ENCODE peak calls at places on chromosomes 4 and X, in ten cellular contexts. One of them, this sample, is unnamed.

GRCh38 chr4:107036602-107037151 is 564 bp upstream of the DKK2 start:
- DNase-seq in left cardiac atrium: no peak
- DNase-seq in HCT116: no peak
- DNase-seq in activated naive CD4-positive, alpha-beta T cell treated with anti-CD3 and anti-CD28 coated beads, Interleukin-2, amount 50 U/mL, for 16 hours: no peak
- DNase-seq in endodermal cell: no peak
- DNase-seq in astrocyte of the hippocampus: peak
- DNase-seq in germinal center: no peak
- DNase-seq in glutamatergic neuron: peak
- DNase-seq in mesothelial cell of epicardium: peak
- DNase-seq in pulmonary artery endothelial cell: no peak
- DNase-seq in this sample: no peak

GRCh38 chr4:98482847-98483806 is 175.3 kb downstream of the TSPAN5 start:
- DNase-seq in left cardiac atrium: no peak
- DNase-seq in HCT116: peak
- DNase-seq in activated naive CD4-positive, alpha-beta T cell treated with anti-CD3 and anti-CD28 coated beads, Interleukin-2, amount 50 U/mL, for 16 hours: peak
- DNase-seq in endodermal cell: no peak
- DNase-seq in astrocyte of the hippocampus: peak
- DNase-seq in germinal center: no peak
- DNase-seq in glutamatergic neuron: no peak
- DNase-seq in mesothelial cell of epicardium: no peak
- DNase-seq in pulmonary artery endothelial cell: no peak
- DNase-seq in this sample: peak

GRCh38 chrX:20029728-20030127 is 38.9 kb upstream of the BCLAF3 start:
- DNase-seq in left cardiac atrium: no peak
- DNase-seq in HCT116: no peak
- DNase-seq in activated naive CD4-positive, alpha-beta T cell treated with anti-CD3 and anti-CD28 coated beads, Interleukin-2, amount 50 U/mL, for 16 hours: no peak
- DNase-seq in endodermal cell: no peak
- DNase-seq in astrocyte of the hippocampus: peak
- DNase-seq in germinal center: no peak
- DNase-seq in glutamatergic neuron: no peak
- DNase-seq in mesothelial cell of epicardium: no peak
- DNase-seq in pulmonary artery endothelial cell: no peak
- DNase-seq in this sample: no peak

GRCh38 chr4:110626532-110627153 is 3.8 kb upstream of the PITX2 start:
- DNase-seq in left cardiac atrium: no peak
- DNase-seq in HCT116: no peak
- DNase-seq in activated naive CD4-positive, alpha-beta T cell treated with anti-CD3 and anti-CD28 coated beads, Interleukin-2, amount 50 U/mL, for 16 hours: no peak
- DNase-seq in endodermal cell: peak
- DNase-seq in astrocyte of the hippocampus: no peak
- DNase-seq in germinal center: no peak
- DNase-seq in glutamatergic neuron: no peak
- DNase-seq in mesothelial cell of epicardium: no peak
- DNase-seq in pulmonary artery endothelial cell: no peak
- DNase-seq in this sample: no peak

GRCh38 chr4:87863486-87863885 is 30.7 kb downstream of the MEPE start:
- DNase-seq in left cardiac atrium: no peak
- DNase-seq in HCT116: no peak
- DNase-seq in activated naive CD4-positive, alpha-beta T cell treated with anti-CD3 and anti-CD28 coated beads, Interleukin-2, amount 50 U/mL, for 16 hours: no peak
- DNase-seq in endodermal cell: no peak
- DNase-seq in astrocyte of the hippocampus: no peak
- DNase-seq in germinal center: no peak
- DNase-seq in glutamatergic neuron: no peak
- DNase-seq in mesothelial cell of epicardium: no peak
- DNase-seq in pulmonary artery endothelial cell: no peak
- DNase-seq in this sample: no peak

GRCh38 chr4:74969507-74970474 is 36.9 kb downstream of the PARM1 start:
- DNase-seq in left cardiac atrium: peak
- DNase-seq in HCT116: no peak
- DNase-seq in activated naive CD4-positive, alpha-beta T cell treated with anti-CD3 and anti-CD28 coated beads, Interleukin-2, amount 50 U/mL, for 16 hours: no peak
- DNase-seq in endodermal cell: peak
- DNase-seq in astrocyte of the hippocampus: no peak
- DNase-seq in germinal center: no peak
- DNase-seq in glutamatergic neuron: no peak
- DNase-seq in mesothelial cell of epicardium: no peak
- DNase-seq in pulmonary artery endothelial cell: no peak
- DNase-seq in this sample: no peak

GRCh38 chrX:40434947-40435346 is 145.8 kb upstream of the ATP6AP2 start:
- DNase-seq in left cardiac atrium: peak
- DNase-seq in HCT116: no peak
- DNase-seq in activated naive CD4-positive, alpha-beta T cell treated with anti-CD3 and anti-CD28 coated beads, Interleukin-2, amount 50 U/mL, for 16 hours: no peak
- DNase-seq in endodermal cell: peak
- DNase-seq in astrocyte of the hippocampus: peak
- DNase-seq in germinal center: no peak
- DNase-seq in glutamatergic neuron: peak
- DNase-seq in mesothelial cell of epicardium: no peak
- DNase-seq in pulmonary artery endothelial cell: no peak
- DNase-seq in this sample: no peak

GRCh38 chrX:114889454-114889853 is 128.0 kb downstream of the IL13RA2 start:
- DNase-seq in left cardiac atrium: no peak
- DNase-seq in HCT116: no peak
- DNase-seq in activated naive CD4-positive, alpha-beta T cell treated with anti-CD3 and anti-CD28 coated beads, Interleukin-2, amount 50 U/mL, for 16 hours: no peak
- DNase-seq in endodermal cell: no peak
- DNase-seq in astrocyte of the hippocampus: no peak
- DNase-seq in germinal center: no peak
- DNase-seq in glutamatergic neuron: no peak
- DNase-seq in mesothelial cell of epicardium: no peak
- DNase-seq in pulmonary artery endothelial cell: no peak
- DNase-seq in this sample: no peak

GRCh38 chrX:33434256-33435092 is 223.1 kb upstream of the DMD start:
- DNase-seq in left cardiac atrium: peak
- DNase-seq in HCT116: no peak
- DNase-seq in activated naive CD4-positive, alpha-beta T cell treated with anti-CD3 and anti-CD28 coated beads, Interleukin-2, amount 50 U/mL, for 16 hours: peak
- DNase-seq in endodermal cell: peak
- DNase-seq in astrocyte of the hippocampus: peak
- DNase-seq in germinal center: peak
- DNase-seq in glutamatergic neuron: peak
- DNase-seq in mesothelial cell of epicardium: peak
- DNase-seq in pulmonary artery endothelial cell: peak
- DNase-seq in this sample: peak

GRCh38 chr4:41106081-41106480 is 108.3 kb downstream of the APBB2 start:
- DNase-seq in left cardiac atrium: no peak
- DNase-seq in HCT116: no peak
- DNase-seq in activated naive CD4-positive, alpha-beta T cell treated with anti-CD3 and anti-CD28 coated beads, Interleukin-2, amount 50 U/mL, for 16 hours: no peak
- DNase-seq in endodermal cell: no peak
- DNase-seq in astrocyte of the hippocampus: no peak
- DNase-seq in germinal center: no peak
- DNase-seq in glutamatergic neuron: no peak
- DNase-seq in mesothelial cell of epicardium: no peak
- DNase-seq in pulmonary artery endothelial cell: no peak
- DNase-seq in this sample: no peak

GRCh38 chr4:87978656-87979055 is 3.1 kb downstream of the SPP1 start:
- DNase-seq in left cardiac atrium: no peak
- DNase-seq in HCT116: no peak
- DNase-seq in activated naive CD4-positive, alpha-beta T cell treated with anti-CD3 and anti-CD28 coated beads, Interleukin-2, amount 50 U/mL, for 16 hours: no peak
- DNase-seq in endodermal cell: no peak
- DNase-seq in astrocyte of the hippocampus: peak
- DNase-seq in germinal center: no peak
- DNase-seq in glutamatergic neuron: no peak
- DNase-seq in mesothelial cell of epicardium: no peak
- DNase-seq in pulmonary artery endothelial cell: no peak
- DNase-seq in this sample: no peak

GRCh38 chrX:48697182-48697727 is 721 bp downstream of the SUV39H1 start:
- DNase-seq in left cardiac atrium: no peak
- DNase-seq in HCT116: no peak
- DNase-seq in activated naive CD4-positive, alpha-beta T cell treated with anti-CD3 and anti-CD28 coated beads, Interleukin-2, amount 50 U/mL, for 16 hours: no peak
- DNase-seq in endodermal cell: peak
- DNase-seq in astrocyte of the hippocampus: no peak
- DNase-seq in germinal center: no peak
- DNase-seq in glutamatergic neuron: no peak
- DNase-seq in mesothelial cell of epicardium: no peak
- DNase-seq in pulmonary artery endothelial cell: no peak
- DNase-seq in this sample: no peak

GRCh38 chrX:110125435-110125834 is 122.5 kb downstream of the TMEM164 start:
- DNase-seq in left cardiac atrium: no peak
- DNase-seq in HCT116: no peak
- DNase-seq in activated naive CD4-positive, alpha-beta T cell treated with anti-CD3 and anti-CD28 coated beads, Interleukin-2, amount 50 U/mL, for 16 hours: no peak
- DNase-seq in endodermal cell: peak
- DNase-seq in astrocyte of the hippocampus: peak
- DNase-seq in germinal center: no peak
- DNase-seq in glutamatergic neuron: peak
- DNase-seq in mesothelial cell of epicardium: no peak
- DNase-seq in pulmonary artery endothelial cell: no peak
- DNase-seq in this sample: no peak

GRCh38 chr4:189547537-189547936 is 393.1 kb upstream of the FRG1 start:
- DNase-seq in left cardiac atrium: no peak
- DNase-seq in HCT116: no peak
- DNase-seq in activated naive CD4-positive, alpha-beta T cell treated with anti-CD3 and anti-CD28 coated beads, Interleukin-2, amount 50 U/mL, for 16 hours: no peak
- DNase-seq in endodermal cell: no peak
- DNase-seq in astrocyte of the hippocampus: no peak
- DNase-seq in germinal center: no peak
- DNase-seq in glutamatergic neuron: no peak
- DNase-seq in mesothelial cell of epicardium: no peak
- DNase-seq in pulmonary artery endothelial cell: no peak
- DNase-seq in this sample: no peak

GRCh38 chrX:16665089-16665488 is 15.1 kb downstream of the S100G start:
- DNase-seq in left cardiac atrium: no peak
- DNase-seq in HCT116: no peak
- DNase-seq in activated naive CD4-positive, alpha-beta T cell treated with anti-CD3 and anti-CD28 coated beads, Interleukin-2, amount 50 U/mL, for 16 hours: no peak
- DNase-seq in endodermal cell: no peak
- DNase-seq in astrocyte of the hippocampus: peak
- DNase-seq in germinal center: no peak
- DNase-seq in glutamatergic neuron: no peak
- DNase-seq in mesothelial cell of epicardium: no peak
- DNase-seq in pulmonary artery endothelial cell: no peak
- DNase-seq in this sample: no peak

GRCh38 chr4:8144359-8144758 is 14.3 kb downstream of the ABLIM2 start:
- DNase-seq in left cardiac atrium: no peak
- DNase-seq in HCT116: no peak
- DNase-seq in activated naive CD4-positive, alpha-beta T cell treated with anti-CD3 and anti-CD28 coated beads, Interleukin-2, amount 50 U/mL, for 16 hours: no peak
- DNase-seq in endodermal cell: peak
- DNase-seq in astrocyte of the hippocampus: peak
- DNase-seq in germinal center: no peak
- DNase-seq in glutamatergic neuron: peak
- DNase-seq in mesothelial cell of epicardium: no peak
- DNase-seq in pulmonary artery endothelial cell: no peak
- DNase-seq in this sample: no peak

GRCh38 chr4:184416913-184417734 is 57.2 kb downstream of the IRF2 start:
- DNase-seq in left cardiac atrium: no peak
- DNase-seq in HCT116: no peak
- DNase-seq in activated naive CD4-positive, alpha-beta T cell treated with anti-CD3 and anti-CD28 coated beads, Interleukin-2, amount 50 U/mL, for 16 hours: peak
- DNase-seq in endodermal cell: no peak
- DNase-seq in astrocyte of the hippocampus: no peak
- DNase-seq in germinal center: peak
- DNase-seq in glutamatergic neuron: no peak
- DNase-seq in mesothelial cell of epicardium: no peak
- DNase-seq in pulmonary artery endothelial cell: no peak
- DNase-seq in this sample: peak

GRCh38 chr4:152165851-152166250 is 370.0 kb downstream of the FBXW7 start:
- DNase-seq in left cardiac atrium: no peak
- DNase-seq in HCT116: no peak
- DNase-seq in activated naive CD4-positive, alpha-beta T cell treated with anti-CD3 and anti-CD28 coated beads, Interleukin-2, amount 50 U/mL, for 16 hours: no peak
- DNase-seq in endodermal cell: no peak
- DNase-seq in astrocyte of the hippocampus: peak
- DNase-seq in germinal center: no peak
- DNase-seq in glutamatergic neuron: no peak
- DNase-seq in mesothelial cell of epicardium: no peak
- DNase-seq in pulmonary artery endothelial cell: no peak
- DNase-seq in this sample: no peak

GRCh38 chr4:145520172-145520571 is 38.5 kb downstream of the SMAD1 start:
- DNase-seq in left cardiac atrium: no peak
- DNase-seq in HCT116: no peak
- DNase-seq in activated naive CD4-positive, alpha-beta T cell treated with anti-CD3 and anti-CD28 coated beads, Interleukin-2, amount 50 U/mL, for 16 hours: no peak
- DNase-seq in endodermal cell: no peak
- DNase-seq in astrocyte of the hippocampus: no peak
- DNase-seq in germinal center: no peak
- DNase-seq in glutamatergic neuron: no peak
- DNase-seq in mesothelial cell of epicardium: no peak
- DNase-seq in pulmonary artery endothelial cell: no peak
- DNase-seq in this sample: no peak

GRCh38 chr4:141571368-141571767 is 65.0 kb upstream of the IL15 start:
- DNase-seq in left cardiac atrium: no peak
- DNase-seq in HCT116: no peak
- DNase-seq in activated naive CD4-positive, alpha-beta T cell treated with anti-CD3 and anti-CD28 coated beads, Interleukin-2, amount 50 U/mL, for 16 hours: no peak
- DNase-seq in endodermal cell: no peak
- DNase-seq in astrocyte of the hippocampus: peak
- DNase-seq in germinal center: no peak
- DNase-seq in glutamatergic neuron: no peak
- DNase-seq in mesothelial cell of epicardium: no peak
- DNase-seq in pulmonary artery endothelial cell: no peak
- DNase-seq in this sample: no peak

GRCh38 chrX:78105944-78106650 is 2.0 kb downstream of the PGK1 start:
- DNase-seq in left cardiac atrium: no peak
- DNase-seq in HCT116: no peak
- DNase-seq in activated naive CD4-positive, alpha-beta T cell treated with anti-CD3 and anti-CD28 coated beads, Interleukin-2, amount 50 U/mL, for 16 hours: peak
- DNase-seq in endodermal cell: no peak
- DNase-seq in astrocyte of the hippocampus: no peak
- DNase-seq in germinal center: no peak
- DNase-seq in glutamatergic neuron: no peak
- DNase-seq in mesothelial cell of epicardium: no peak
- DNase-seq in pulmonary artery endothelial cell: no peak
- DNase-seq in this sample: no peak

GRCh38 chrX:43958529-43958928 is 14.7 kb downstream of the NDP start:
- DNase-seq in left cardiac atrium: no peak
- DNase-seq in HCT116: peak
- DNase-seq in activated naive CD4-positive, alpha-beta T cell treated with anti-CD3 and anti-CD28 coated beads, Interleukin-2, amount 50 U/mL, for 16 hours: no peak
- DNase-seq in endodermal cell: peak
- DNase-seq in astrocyte of the hippocampus: peak
- DNase-seq in germinal center: peak
- DNase-seq in glutamatergic neuron: no peak
- DNase-seq in mesothelial cell of epicardium: no peak
- DNase-seq in pulmonary artery endothelial cell: peak
- DNase-seq in this sample: no peak

GRCh38 chrX:155027509-155028066 is 944 bp downstream of the FUNDC2 start:
- DNase-seq in left cardiac atrium: no peak
- DNase-seq in HCT116: peak
- DNase-seq in activated naive CD4-positive, alpha-beta T cell treated with anti-CD3 and anti-CD28 coated beads, Interleukin-2, amount 50 U/mL, for 16 hours: no peak
- DNase-seq in endodermal cell: no peak
- DNase-seq in astrocyte of the hippocampus: peak
- DNase-seq in germinal center: no peak
- DNase-seq in glutamatergic neuron: no peak
- DNase-seq in mesothelial cell of epicardium: no peak
- DNase-seq in pulmonary artery endothelial cell: no peak
- DNase-seq in this sample: no peak

GRCh38 chr4:18981234-18981615 is 959.7 kb upstream of the LCORL start:
- DNase-seq in left cardiac atrium: no peak
- DNase-seq in HCT116: no peak
- DNase-seq in activated naive CD4-positive, alpha-beta T cell treated with anti-CD3 and anti-CD28 coated beads, Interleukin-2, amount 50 U/mL, for 16 hours: no peak
- DNase-seq in endodermal cell: no peak
- DNase-seq in astrocyte of the hippocampus: no peak
- DNase-seq in germinal center: no peak
- DNase-seq in glutamatergic neuron: no peak
- DNase-seq in mesothelial cell of epicardium: no peak
- DNase-seq in pulmonary artery endothelial cell: no peak
- DNase-seq in this sample: no peak

GRCh38 chr4:41160856-41161255 is 53.5 kb downstream of the APBB2 start:
- DNase-seq in left cardiac atrium: no peak
- DNase-seq in HCT116: peak
- DNase-seq in activated naive CD4-positive, alpha-beta T cell treated with anti-CD3 and anti-CD28 coated beads, Interleukin-2, amount 50 U/mL, for 16 hours: no peak
- DNase-seq in endodermal cell: no peak
- DNase-seq in astrocyte of the hippocampus: peak
- DNase-seq in germinal center: no peak
- DNase-seq in glutamatergic neuron: no peak
- DNase-seq in mesothelial cell of epicardium: no peak
- DNase-seq in pulmonary artery endothelial cell: no peak
- DNase-seq in this sample: no peak

This sample was measured in stimulated activated CD4-positive, alpha-beta T cell treated with anti-CD3 and anti-CD28 coated beads, Interleukin-2, amount 100 ng/mL, for 24 hours.